ENCODE peak calls at places on chromosomes 2 and 18, in nine cellular contexts. D is NCI-H69; A is Right ventricle myocardium inferior; Q is uterus; B is NCI-H774; N is GM20000; O is non-pigmented ciliary epithelial cell; E is Jurkat, Clone E6-1; Z is T-helper 2 cell. X is an unnamed sample.

GRCh38 chr2:136281281-136282117 is 163.6 kb upstream of the CXCR4 start:
- DNase-seq in D (no peak), A (no peak), Q (no peak), B (no peak), N (peak), O (no peak), E (peak), Z (peak), X (peak)

GRCh38 chr2:106991866-106992265 is 105.9 kb upstream of the ST6GAL2 start:
- DNase-seq in D (no peak), A (no peak), Q (no peak), B (no peak), N (no peak), O (no peak), E (no peak), Z (no peak), X (no peak)

GRCh38 chr2:69147841-69148533 is 135.0 kb downstream of the ANTXR1 start:
- DNase-seq in D (no peak), A (no peak), Q (no peak), B (no peak), N (no peak), O (no peak), E (no peak), Z (no peak), X (no peak)

GRCh38 chr18:62279561-62279960 is 45.5 kb upstream of the TNFRSF11A start:
- DNase-seq in D (peak), A (no peak), Q (no peak), B (peak), N (no peak), O (no peak), E (no peak), Z (no peak), X (no peak)

GRCh38 chr2:241432824-241433448 is 75.4 kb downstream of the STK25 start:
- DNase-seq in D (peak), A (no peak), Q (no peak), B (peak), N (no peak), O (no peak), E (no peak), Z (no peak), X (no peak)

GRCh38 chr2:175976758-175977157 is 25.3 kb downstream of the LNPK start:
- DNase-seq in D (no peak), A (no peak), Q (no peak), B (no peak), N (no peak), O (no peak), E (no peak), Z (no peak), X (no peak)

GRCh38 chr2:15769676-15770075 is 170.7 kb upstream of the MYCN start:
- DNase-seq in D (no peak), A (no peak), Q (no peak), B (no peak), N (no peak), O (no peak), E (no peak), Z (no peak), X (no peak)

GRCh38 chr2:239806276-239806675 is 218.9 kb downstream of the NDUFA10 start:
- DNase-seq in D (no peak), A (no peak), Q (peak), B (no peak), N (no peak), O (no peak), E (no peak), Z (no peak), X (no peak)

GRCh38 chr2:107684421-107684820 is 142.3 kb upstream of the RGPD4 start:
- DNase-seq in D (no peak), A (no peak), Q (no peak), B (no peak), N (no peak), O (no peak), E (no peak), Z (no peak), X (no peak)

GRCh38 chr2:38862481-38862880 is 13.3 kb downstream of the DHX57 start:
- DNase-seq in D (no peak), A (no peak), Q (no peak), B (no peak), N (no peak), O (no peak), E (no peak), Z (no peak), X (no peak)

GRCh38 chr2:3100386-3100785 is 277.2 kb downstream of the EIPR1 start:
- DNase-seq in D (no peak), A (no peak), Q (no peak), B (no peak), N (no peak), O (no peak), E (no peak), Z (no peak), X (no peak)

GRCh38 chr18:35609236-35609635 is 27.7 kb downstream of the GALNT1 start:
- DNase-seq in D (peak), A (no peak), Q (no peak), B (no peak), N (no peak), O (no peak), E (no peak), Z (no peak), X (no peak)

GRCh38 chr2:46563110-46563731 is 83.9 kb downstream of the TMEM247 start:
- DNase-seq in D (no peak), A (no peak), Q (no peak), B (no peak), N (no peak), O (no peak), E (no peak), Z (no peak), X (no peak)

GRCh38 chr2:201696151-201696659 is 2.2 kb downstream of the MPP4 start:
- DNase-seq in D (peak), A (no peak), Q (peak), B (no peak), N (no peak), O (no peak), E (no peak), Z (peak), X (no peak)

GRCh38 chr2:113762377-113763118 is 6.1 kb upstream of the SLC35F5 start:
- DNase-seq in D (no peak), A (no peak), Q (no peak), B (no peak), N (no peak), O (peak), E (no peak), Z (no peak), X (no peak)

GRCh38 chr18:48828713-48829442 is 121.9 kb downstream of the SMAD7 start:
- DNase-seq in D (peak), A (no peak), Q (peak), B (no peak), N (no peak), O (no peak), E (no peak), Z (no peak), X (no peak)

GRCh38 chr2:36367497-36368353 is 12.1 kb downstream of the CRIM1 start:
- DNase-seq in D (no peak), A (no peak), Q (no peak), B (no peak), N (no peak), O (no peak), E (no peak), Z (no peak), X (no peak)

GRCh38 chr2:218145124-218145523 is 19.3 kb downstream of the CXCR2 start:
- DNase-seq in D (no peak), A (peak), Q (no peak), B (no peak), N (no peak), O (no peak), E (no peak), Z (no peak), X (no peak)

GRCh38 chr2:219206442-219207253 is at the start of gene ZFAND2B:
- DNase-seq in D (peak), A (peak), Q (peak), B (peak), N (peak), O (no peak), E (peak), Z (peak), X (peak)

GRCh38 chr18:48839819-48840490 is 110.8 kb downstream of the SMAD7 start:
- DNase-seq in D (no peak), A (peak), Q (no peak), B (no peak), N (no peak), O (no peak), E (no peak), Z (no peak), X (no peak)

GRCh38 chr2:195501746-195502145 is 155.3 kb upstream of the SLC39A10 start:
- DNase-seq in D (no peak), A (no peak), Q (no peak), B (no peak), N (no peak), O (no peak), E (no peak), Z (no peak), X (no peak)

X was measured in GM12865.